ENCODE peak calls at places on chromosome 16, in seven cellular contexts. E is non-pigmented ciliary epithelial cell; W is mucosa of descending colon; O is hypothalamus; G is Caki2; M is activated naive CD4-positive, alpha-beta T cell treated with anti-CD3 and anti-CD28 coated beads, Interleukin-2, amount 10 ng/mL, durations not matched to agents 7 days and 5 days; Z is H9. J is an unnamed sample.

GRCh38 chr16:81004646-81005353 is 1.9 kb downstream of the CMC2 start:
- DNase-seq in E (no peak), W (no peak), O (no peak), G (peak), M (peak), Z (no peak), J (peak)

GRCh38 chr16:19559242-19559910 is 3.9 kb downstream of the VPS35L start:
- DNase-seq in E (peak), W (no peak), O (no peak), G (peak), M (no peak), Z (no peak), J (peak)

GRCh38 chr16:54160252-54160860 is 126.2 kb downstream of the IRX3 start:
- DNase-seq in E (no peak), W (no peak), O (no peak), G (no peak), M (no peak), Z (no peak), J (no peak)

GRCh38 chr16:70429888-70430666 is 8.8 kb downstream of the ST3GAL2 start:
- DNase-seq in E (no peak), W (no peak), O (no peak), G (no peak), M (no peak), Z (no peak), J (no peak)

GRCh38 chr16:77297996-77298637 is 98.9 kb downstream of the SYCE1L start:
- DNase-seq in E (no peak), W (no peak), O (no peak), G (peak), M (no peak), Z (no peak), J (no peak)

GRCh38 chr16:48535831-48536599 is 74.0 kb downstream of the N4BP1 start:
- DNase-seq in E (no peak), W (no peak), O (no peak), G (no peak), M (no peak), Z (no peak), J (no peak)

GRCh38 chr16:2156025-2156848 is 655 bp downstream of the TRAF7 start:
- DNase-seq in E (no peak), W (peak), O (no peak), G (no peak), M (peak), Z (no peak), J (no peak)

GRCh38 chr16:85554114-85554790 is 58.9 kb upstream of the GSE1 start:
- DNase-seq in E (no peak), W (peak), O (no peak), G (peak), M (peak), Z (no peak), J (peak)

GRCh38 chr16:75593825-75594820 is 27.9 kb downstream of the GABARAPL2 start:
- DNase-seq in E (peak), W (no peak), O (no peak), G (peak), M (no peak), Z (peak), J (no peak)

GRCh38 chr16:77191259-77191969 is 424 bp downstream of the MON1B start:
- DNase-seq in E (no peak), W (peak), O (no peak), G (no peak), M (peak), Z (no peak), J (no peak)

GRCh38 chr16:57514891-57515600 is 21.3 kb downstream of the CCDC102A start:
- DNase-seq in E (no peak), W (no peak), O (no peak), G (no peak), M (no peak), Z (peak), J (no peak)

GRCh38 chr16:55435387-55435786 is 43.6 kb upstream of the MMP2 start:
- DNase-seq in E (no peak), W (no peak), O (no peak), G (no peak), M (no peak), Z (no peak), J (no peak)

GRCh38 chr16:1043831-1044514 is 28.6 kb upstream of the SSTR5 start:
- DNase-seq in E (no peak), W (no peak), O (no peak), G (no peak), M (no peak), Z (no peak), J (no peak)

GRCh38 chr16:54957403-54957802 is 26.7 kb downstream of the IRX5 start:
- DNase-seq in E (no peak), W (peak), O (no peak), G (no peak), M (peak), Z (peak), J (no peak)

GRCh38 chr16:26316683-26317464 is 625.1 kb downstream of the HS3ST4 start:
- DNase-seq in E (no peak), W (no peak), O (no peak), G (no peak), M (no peak), Z (peak), J (peak)

GRCh38 chr16:21300309-21301167 is 22.4 kb upstream of the CRYM start:
- DNase-seq in E (peak), W (peak), O (peak), G (peak), M (peak), Z (peak), J (peak)

GRCh38 chr16:2764718-2765117 is 12.3 kb downstream of the SRRM2 start:
- DNase-seq in E (no peak), W (peak), O (no peak), G (no peak), M (no peak), Z (no peak), J (no peak)

GRCh38 chr16:30941600-30942420 is 7.1 kb upstream of the ORAI3 start:
- DNase-seq in E (no peak), W (peak), O (peak), G (peak), M (peak), Z (peak), J (peak)

GRCh38 chr16:14202095-14202494 is 131.0 kb downstream of the MRTFB start:
- DNase-seq in E (no peak), W (no peak), O (no peak), G (no peak), M (no peak), Z (no peak), J (no peak)

GRCh38 chr16:4501071-4501478 is 24.9 kb downstream of the HMOX2 start:
- DNase-seq in E (no peak), W (no peak), O (no peak), G (no peak), M (no peak), Z (no peak), J (no peak)

GRCh38 chr16:11147033-11147848 is 108.8 kb downstream of the SOCS1 start:
- DNase-seq in E (no peak), W (no peak), O (no peak), G (no peak), M (no peak), Z (no peak), J (no peak)

GRCh38 chr16:58647107-58647506 is 17.5 kb upstream of the CNOT1 start:
- DNase-seq in E (no peak), W (no peak), O (no peak), G (no peak), M (no peak), Z (no peak), J (no peak)

GRCh38 chr16:85157813-85158701 is 45.8 kb upstream of the CIBAR2 start:
- DNase-seq in E (no peak), W (no peak), O (no peak), G (no peak), M (peak), Z (peak), J (peak)

GRCh38 chr16:70779361-70779760 is 21.6 kb downstream of the VAC14 start:
- DNase-seq in E (no peak), W (no peak), O (no peak), G (no peak), M (no peak), Z (no peak), J (no peak)

GRCh38 chr16:1747934-1748333 is 23.4 kb downstream of the NME3 start:
- DNase-seq in E (no peak), W (no peak), O (no peak), G (no peak), M (no peak), Z (no peak), J (no peak)

GRCh38 chr16:83835972-83836566 is 28.3 kb downstream of the HSBP1 start:
- DNase-seq in E (peak), W (no peak), O (no peak), G (peak), M (no peak), Z (no peak), J (no peak)

GRCh38 chr16:72995151-72995881 is 52.6 kb downstream of the ZFHX3 start:
- DNase-seq in E (no peak), W (peak), O (no peak), G (no peak), M (peak), Z (peak), J (peak)

GRCh38 chr16:27154573-27155521 is 48.5 kb upstream of the KDM8 start:
- DNase-seq in E (no peak), W (peak), O (peak), G (peak), M (peak), Z (peak), J (peak)

GRCh38 chr16:82360024-82360783 is 190.2 kb upstream of the MPHOSPH6 start:
- DNase-seq in E (no peak), W (no peak), O (no peak), G (no peak), M (no peak), Z (no peak), J (no peak)

GRCh38 chr16:85369741-85370528 is 243.2 kb upstream of the GSE1 start:
- DNase-seq in E (no peak), W (peak), O (no peak), G (peak), M (peak), Z (peak), J (peak)

GRCh38 chr16:2027024-2028010 is 615 bp downstream of the NHERF2 start:
- DNase-seq in E (no peak), W (peak), O (no peak), G (no peak), M (peak), Z (no peak), J (peak)

GRCh38 chr16:84557504-84557903 is 53.0 kb upstream of the MEAK7 start:
- DNase-seq in E (no peak), W (peak), O (no peak), G (no peak), M (no peak), Z (peak), J (no peak)

GRCh38 chr16:64589836-64590235 is 532.0 kb downstream of the CDH11 start:
- DNase-seq in E (peak), W (no peak), O (no peak), G (no peak), M (no peak), Z (no peak), J (no peak)

GRCh38 chr16:22296225-22297113 is 740 bp upstream of the POLR3E start:
- DNase-seq in E (no peak), W (no peak), O (no peak), G (peak), M (no peak), Z (no peak), J (no peak)

GRCh38 chr16:51592535-51592934 is 441.5 kb upstream of the SALL1 start:
- DNase-seq in E (no peak), W (no peak), O (no peak), G (no peak), M (no peak), Z (no peak), J (no peak)

GRCh38 chr16:76598498-76598897 is 321.3 kb downstream of the CNTNAP4 start:
- DNase-seq in E (no peak), W (no peak), O (no peak), G (no peak), M (no peak), Z (no peak), J (no peak)

GRCh38 chr16:67685388-67686112 is 18.9 kb downstream of the C16orf86 start:
- DNase-seq in E (no peak), W (no peak), O (no peak), G (peak), M (no peak), Z (no peak), J (no peak)